ENCODE peak calls at places on chromosome 12, in five cellular contexts. R is prostate gland, D is right lobe of liver, O is transverse colon, B is brain microvascular endothelial cell. H is an unnamed sample.

GRCh38 chr12:77488041-77488620 is 342.6 kb upstream of the NAV3 start:
- DNase-seq in R (no peak), D (no peak), O (no peak), B (peak), H (no peak)

GRCh38 chr12:122862872-122863701 is 27.8 kb downstream of the HIP1R start:
- DNase-seq in R (peak), D (peak), O (peak), B (no peak), H (peak)

GRCh38 chr12:28145211-28145610 is 45.0 kb upstream of the CCDC91 start:
- DNase-seq in R (no peak), D (no peak), O (no peak), B (no peak), H (no peak)

GRCh38 chr12:86801439-86801838 is 545.2 kb upstream of the MGAT4C start:
- DNase-seq in R (no peak), D (no peak), O (no peak), B (no peak), H (no peak)

GRCh38 chr12:121021754-121022153 is 5.5 kb upstream of the C12orf43 start:
- DNase-seq in R (no peak), D (no peak), O (no peak), B (no peak), H (no peak)

GRCh38 chr12:3464561-3464960 is 26.4 kb upstream of the PRMT8 start:
- DNase-seq in R (no peak), D (no peak), O (no peak), B (no peak), H (no peak)

GRCh38 chr12:32533971-32534590 is 134.7 kb downstream of the FGD4 start:
- DNase-seq in R (peak), D (peak), O (peak), B (peak), H (peak)

GRCh38 chr12:115338566-115339294 is 654.8 kb upstream of the TBX3 start:
- DNase-seq in R (no peak), D (no peak), O (no peak), B (no peak), H (no peak)

GRCh38 chr12:111558107-111558376 is 41.1 kb downstream of the ATXN2 start:
- DNase-seq in R (no peak), D (no peak), O (no peak), B (no peak), H (no peak)

GRCh38 chr12:110704750-110705149 is 15.8 kb upstream of the HVCN1 start:
- DNase-seq in R (peak), D (no peak), O (peak), B (no peak), H (peak)

GRCh38 chr12:57218030-57218853 is 1.6 kb downstream of the NXPH4 start:
- DNase-seq in R (peak), D (no peak), O (no peak), B (no peak), H (no peak)
- H3K4me3 ChIP-seq in R (no peak), D (no peak), O (no peak), B (no peak), H (peak)

GRCh38 chr12:94898388-94898787 is 105.1 kb downstream of the NDUFA12 start:
- DNase-seq in R (no peak), D (no peak), O (no peak), B (peak), H (no peak)
- TF ChIP-seq CTCF in R (no peak), D (peak), O (peak), B (peak), H (no peak)

DNA sequence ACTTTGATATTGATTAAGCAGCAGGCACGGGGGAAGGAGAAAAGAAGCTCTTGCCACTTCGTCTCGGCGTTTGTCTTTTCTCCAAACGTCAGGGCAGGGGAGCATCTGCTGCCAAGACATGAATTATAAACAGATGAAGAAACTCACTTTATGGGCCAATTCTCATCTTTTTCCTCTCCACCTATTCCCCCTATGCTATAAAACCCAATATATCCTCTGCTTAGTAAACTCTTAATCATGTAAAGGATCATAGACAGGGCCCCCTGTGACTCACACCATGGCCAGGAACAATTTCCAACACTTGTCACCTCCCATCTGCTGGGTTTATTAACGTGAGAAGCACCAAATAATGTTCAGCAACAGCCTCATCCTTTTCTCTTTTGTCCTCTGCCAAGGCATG is 1092.1 kb upstream of the TMEM132C start:
- DNase-seq in R (no peak), D (no peak), O (no peak), B (no peak), H (no peak)
- H3K4me3 ChIP-seq in R (no peak), D (no peak), O (no peak), B (no peak), H (no peak)

GRCh38 chr12:26150737-26151450 is 26.1 kb upstream of the BHLHE41 start:
- DNase-seq in R (no peak), D (no peak), O (no peak), B (peak), H (no peak)
- TF ChIP-seq CTCF in R (no peak), D (no peak), O (no peak), B (no peak), H (no peak)

GRCh38 chr12:130714091-130714590 is 2.0 kb downstream of the RIMBP2 start:
- DNase-seq in R (no peak), D (no peak), O (no peak), B (no peak), H (no peak)
- H3K4me3 ChIP-seq in R (peak), D (no peak), O (peak), B (no peak), H (no peak)

DNA sequence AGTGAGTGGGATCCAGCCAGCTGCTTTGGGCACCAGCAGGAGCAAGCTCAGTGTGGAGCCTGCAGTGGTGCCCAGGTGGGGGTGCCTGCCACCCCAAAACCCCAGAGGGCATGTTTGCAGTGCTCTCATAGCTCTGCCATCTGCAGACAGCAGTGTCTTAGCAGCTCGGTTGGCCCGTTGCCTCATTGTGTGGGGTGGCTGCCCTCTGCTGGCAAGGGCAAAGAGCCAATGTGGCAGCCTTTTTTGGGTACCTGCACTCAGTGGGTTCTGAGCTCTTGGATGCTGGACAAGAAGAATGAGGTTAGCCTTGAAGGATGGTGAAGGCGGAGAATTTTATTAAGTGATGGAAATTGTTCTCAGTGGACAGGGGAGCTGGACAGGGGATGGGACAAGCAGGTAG is 52.3 kb downstream of the NEUROD4 start:
- DNase-seq in R (peak), D (peak), O (peak), B (no peak), H (peak)
- TF ChIP-seq CTCF in R (no peak), D (peak), O (peak), B (peak), H (peak)

DNA sequence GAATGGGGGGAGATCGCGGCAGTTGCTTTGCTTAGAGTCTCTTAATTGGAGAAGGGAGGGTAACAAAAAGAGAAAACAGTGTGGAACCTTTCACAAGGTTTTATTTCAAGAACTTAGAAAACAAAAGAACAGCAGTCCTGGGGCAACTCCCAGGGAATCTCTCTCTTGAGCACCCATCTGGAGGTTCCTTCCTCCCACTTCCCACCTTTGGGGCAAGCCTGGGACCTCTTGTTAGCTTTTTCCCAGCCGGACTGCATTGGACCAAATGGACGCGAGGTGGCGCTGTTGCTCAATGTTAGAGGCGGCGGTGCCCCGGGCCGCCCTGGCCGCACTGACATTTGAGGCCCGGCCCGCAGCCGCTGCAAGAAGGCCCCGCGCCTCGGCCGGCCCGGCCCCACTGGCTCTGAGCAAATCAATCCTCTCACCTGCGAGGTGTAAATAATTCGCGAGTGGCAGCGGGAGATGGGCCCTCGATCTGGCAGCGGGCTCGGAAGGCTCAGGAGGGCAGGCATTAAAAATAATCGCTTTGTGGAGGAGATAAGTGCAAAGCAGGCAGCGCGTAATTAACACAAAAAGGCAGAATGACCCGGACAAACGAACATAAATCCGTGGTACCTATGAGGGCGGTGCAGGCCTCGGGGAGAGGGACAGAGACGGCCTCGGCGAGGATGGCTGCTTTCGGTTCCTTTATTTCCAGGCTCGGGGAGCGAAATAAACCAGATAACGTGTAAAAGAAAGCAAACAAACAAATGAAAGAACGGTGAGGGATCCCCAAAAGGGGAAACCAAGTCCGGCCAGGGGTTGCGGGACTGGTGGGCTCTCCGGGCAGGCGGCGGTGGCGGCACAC is 2.7 kb upstream of the HOXC8 start:
- DNase-seq in R (peak), D (peak), O (peak), B (peak), H (no peak)
- H3K4me3 ChIP-seq in R (no peak), D (peak), O (peak), B (no peak), H (no peak)

GRCh38 chr12:132424118-132424438 is 65.9 kb upstream of the FBRSL1 start:
- DNase-seq in R (no peak), D (no peak), O (no peak), B (no peak), H (no peak)

GRCh38 chr12:132424811-132425210 is 65.1 kb upstream of the FBRSL1 start:
- DNase-seq in R (no peak), D (no peak), O (no peak), B (no peak), H (no peak)

GRCh38 chr12:132423251-132424117 is 66.5 kb upstream of the FBRSL1 start:
- DNase-seq in R (no peak), D (no peak), O (no peak), B (no peak), H (no peak)

GRCh38 chr12:132419612-132420237 is 70.2 kb upstream of the FBRSL1 start:
- DNase-seq in R (no peak), D (no peak), O (no peak), B (no peak), H (no peak)

GRCh38 chr12:132422057-132423043 is 67.6 kb upstream of the FBRSL1 start:
- DNase-seq in R (no peak), D (no peak), O (no peak), B (no peak), H (no peak)
- TF ChIP-seq CTCF in R (no peak), D (no peak), O (no peak), B (no peak), H (no peak)

H was measured in LNCaP clone FGC.